ENCODE peak calls at places on chromosomes 4 and X, in four cellular contexts. G is tibial artery, P is ascending aorta, Y is Panc1. E is an unnamed sample. For H3K27me3 and H3K4me1, the result is how much of the 10 kb centered on the place peaks cover.

GRCh38 chr4:114100288-114101031 is 121.0 kb upstream of the ARSJ start:
- DNase-seq in G (no peak), P (no peak), Y (no peak), E (no peak)

GRCh38 chr4:153138736-153139135 is 65.5 kb upstream of the TRIM2 start:
- DNase-seq in G (no peak), Y (no peak), P (no peak), E (no peak)

GRCh38 chr4:11496313-11496956 is 67.7 kb upstream of the HS3ST1 start:
- DNase-seq in P (no peak), Y (no peak), G (no peak), E (no peak)

GRCh38 chr4:113355550-113356371 is 306.3 kb downstream of the ANK2 start:
- DNase-seq in P (peak), Y (no peak), G (peak), E (no peak)

GRCh38 chr4:45442466-45442865 is 681.4 kb downstream of the GABRG1 start:
- DNase-seq in Y (no peak), P (no peak), G (no peak), E (no peak)

GRCh38 chr4:96352051-96352517 is 512.2 kb downstream of the PDHA2 start:
- DNase-seq in G (no peak), P (no peak), Y (peak), E (no peak)

GRCh38 chr4:163107754-163108153 is 58.9 kb downstream of the NAF1 start:
- DNase-seq in G (no peak), P (no peak), Y (no peak), E (no peak)

GRCh38 chrX:5915783-5916182 is 312.9 kb downstream of the NLGN4X start:
- DNase-seq in Y (no peak), P (no peak), G (no peak), E (no peak)

GRCh38 chr4:145936142-145937020 is 2.2 kb downstream of the ZNF827 start:
- DNase-seq in P (peak), Y (no peak), G (peak), E (peak)

GRCh38 chr4:62320612-62321011 is 1120.5 kb downstream of the ADGRL3 start:
- DNase-seq in P (no peak), Y (no peak), G (no peak), E (no peak)

GRCh38 chr4:164828945-164829344 is 48.0 kb upstream of the APELA start:
- DNase-seq in P (no peak), Y (no peak), G (no peak), E (no peak)

GRCh38 chr4:145935253-145936141 is 3.1 kb downstream of the ZNF827 start:
- DNase-seq in P (no peak), G (no peak), Y (no peak), E (peak)

GRCh38 chr4:76357981-76358380 is 51.4 kb downstream of the STBD1 start:
- DNase-seq in G (no peak), P (no peak), Y (no peak), E (no peak)

GRCh38 chrX:22135171-22135711 is 103.1 kb downstream of the PHEX start:
- DNase-seq in G (no peak), P (no peak), Y (no peak), E (no peak)

GRCh38 chrX:35733879-35734278 is 64.3 kb upstream of the MAGEB16 start:
- DNase-seq in P (no peak), Y (no peak), G (no peak), E (no peak)

GRCh38 chrX:35726176-35726575 is 72.0 kb upstream of the MAGEB16 start:
- DNase-seq in Y (no peak), G (no peak), P (no peak), E (no peak)

GRCh38 chrX:35728481-35728880 is 69.7 kb upstream of the MAGEB16 start:
- DNase-seq in Y (no peak), P (no peak), G (no peak), E (no peak)
- H3K27me3 ChIP-seq in Y (under half), P (under half), G (under half), E (under half)

DNA sequence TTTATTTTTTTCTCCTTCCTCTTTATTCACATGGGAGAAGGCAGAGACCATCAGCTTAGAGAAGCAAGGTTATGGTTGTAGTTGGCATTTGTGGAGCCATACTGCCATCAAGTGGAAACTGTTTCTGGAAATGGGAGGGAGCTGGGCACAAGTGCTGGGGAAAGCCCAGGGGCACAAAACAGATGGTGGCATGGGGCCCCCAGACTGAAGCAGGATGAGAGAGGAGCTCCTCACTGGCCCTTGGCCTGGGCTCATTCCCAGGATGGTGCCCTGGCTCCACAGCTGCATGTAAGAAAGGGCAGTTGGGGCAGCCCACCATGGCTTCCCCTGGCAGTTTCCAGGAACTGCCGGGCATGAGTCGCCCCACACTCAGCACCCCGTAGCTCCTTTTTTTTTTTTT is 59.2 kb downstream of the NBDY start:
- DNase-seq in P (peak), Y (no peak), G (no peak), E (peak)
- H3K4me3 ChIP-seq in P (no peak), Y (no peak), G (no peak), E (peak)

GRCh38 chr4:89226665-89227572 is 80.7 kb downstream of the GPRIN3 start:
- DNase-seq in Y (peak), G (peak), P (peak), E (peak)
- H3K4me1 ChIP-seq in Y (under half), G (under half), P (under half), E (under half)

GRCh38 chrX:10360121-10360520 is 203.3 kb downstream of the CLCN4 start:
- DNase-seq in Y (no peak), G (no peak), P (no peak), E (peak)

GRCh38 chrX:10370976-10371375 is 214.2 kb downstream of the CLCN4 start:
- DNase-seq in Y (no peak), G (no peak), P (no peak), E (no peak)

DNA sequence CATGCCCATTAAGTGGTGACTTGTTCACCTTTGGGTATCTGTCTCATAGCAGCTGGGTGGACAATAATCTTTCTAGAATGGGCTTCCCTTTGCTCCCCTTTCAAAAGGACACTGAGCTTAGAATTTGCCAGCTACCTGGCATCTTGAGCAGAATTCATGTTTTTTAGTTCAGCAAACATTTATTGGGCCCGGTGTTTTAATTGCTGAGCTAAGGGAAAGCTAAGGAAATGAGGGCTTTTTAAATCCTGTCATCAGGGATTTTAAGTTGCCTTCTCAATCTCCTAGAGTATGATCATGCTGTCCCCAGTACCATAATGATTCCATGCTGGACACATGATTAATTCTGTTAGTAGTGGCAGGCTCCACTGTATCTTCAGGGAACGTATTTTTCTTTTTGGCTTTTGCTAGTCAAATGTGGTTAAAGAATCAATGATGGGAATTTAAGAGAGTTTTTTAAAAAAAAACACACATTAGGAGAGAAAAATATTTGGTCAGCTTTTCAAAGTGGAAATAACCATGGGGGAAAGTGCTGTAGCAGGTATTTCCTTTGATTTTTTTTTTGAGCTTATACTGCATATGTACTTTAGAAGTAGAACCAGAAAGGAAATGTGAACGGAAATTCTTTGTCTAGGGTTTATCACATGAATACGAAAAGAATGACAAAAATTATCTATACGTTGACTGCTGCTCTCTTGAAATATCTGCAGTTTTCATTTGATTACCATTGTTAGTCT is 208.9 kb downstream of the CLCN4 start:
- DNase-seq in Y (no peak), G (no peak), P (no peak), E (no peak)
- H3K27me3 ChIP-seq in Y (under half), G (under half), P (under half), E (under half)

GRCh38 chr4:109959195-109959594 is 46.5 kb downstream of the EGF start:
- DNase-seq in G (no peak), Y (no peak), P (no peak), E (no peak)
- H3K4me3 ChIP-seq in G (no peak), Y (no peak), P (no peak), E (no peak)